ENCODE peak calls at places on chromosome 3, in four cellular contexts. L is ovary, D is IMR-90, N is tibial nerve. R is an unnamed sample.

GRCh38 chr3:4362523-4362922 is 59.4 kb downstream of the SETMAR start:
- DNase-seq in L (no peak), D (no peak), N (no peak), R (no peak)

GRCh38 chr3:77795013-77795412 is 755.1 kb downstream of the ROBO2 start:
- DNase-seq in D (no peak), L (no peak), N (no peak), R (no peak)

GRCh38 chr3:134563614-134564013 is 77.8 kb downstream of the CEP63 start:
- DNase-seq in D (no peak), N (no peak), L (no peak), R (no peak)

GRCh38 chr3:65953881-65954733 is 84.6 kb downstream of the MAGI1 start:
- DNase-seq in L (peak), D (no peak), N (no peak), R (peak)

GRCh38 chr3:172846103-172846561 is 95.6 kb downstream of the ECT2 start:
- DNase-seq in N (no peak), D (no peak), L (no peak), R (no peak)

GRCh38 chr3:175896655-175897054 is 1037.5 kb downstream of the NAALADL2 start:
- DNase-seq in D (no peak), L (no peak), N (no peak), R (no peak)

GRCh38 chr3:50211930-50212329 is 6.9 kb downstream of the SLC38A3 start:
- DNase-seq in L (no peak), N (no peak), D (peak), R (no peak)

GRCh38 chr3:155738580-155739076 is 6.2 kb downstream of the PLCH1 start:
- DNase-seq in N (no peak), D (no peak), L (no peak), R (no peak)

GRCh38 chr3:183151086-183151485 is 11.4 kb downstream of the LAMP3 start:
- DNase-seq in L (no peak), N (no peak), D (no peak), R (no peak)

GRCh38 chr3:9111349-9112265 is 137.8 kb downstream of the SRGAP3 start:
- DNase-seq in N (no peak), L (peak), D (peak), R (no peak)

GRCh38 chr3:365268-365667 is 168.7 kb downstream of the CHL1 start:
- DNase-seq in N (no peak), D (no peak), L (no peak), R (no peak)

GRCh38 chr3:124928333-124929202 is 6.0 kb downstream of the MUC13 start:
- DNase-seq in N (peak), L (peak), D (peak), R (peak)

GRCh38 chr3:16294854-16295253 is 29.8 kb downstream of the OXNAD1 start:
- DNase-seq in N (no peak), L (no peak), D (no peak), R (no peak)

GRCh38 chr3:59581000-59581399 is 531.2 kb upstream of the CFAP20DC start:
- DNase-seq in D (no peak), N (no peak), L (no peak), R (no peak)

GRCh38 chr3:73746610-73747009 is 121.9 kb upstream of the PDZRN3 start:
- DNase-seq in D (no peak), L (no peak), N (no peak), R (no peak)

GRCh38 chr3:36477655-36478054 is 97.4 kb downstream of the STAC start:
- DNase-seq in N (no peak), L (no peak), D (no peak), R (no peak)

GRCh38 chr3:42504334-42505202 is 2.1 kb downstream of the VIPR1 start:
- DNase-seq in L (no peak), N (no peak), D (no peak), R (no peak)

GRCh38 chr3:150210461-150211110 is 197.5 kb upstream of the TSC22D2 start:
- DNase-seq in N (no peak), D (peak), L (no peak), R (no peak)

GRCh38 chr3:54213910-54214309 is 91.6 kb downstream of the CACNA2D3 start:
- DNase-seq in N (no peak), D (no peak), L (no peak), R (peak)

GRCh38 chr3:142595581-142595950 is 627 bp upstream of the PLS1 start:
- DNase-seq in L (no peak), D (peak), N (no peak), R (peak)

GRCh38 chr3:62433396-62433795 is 60.0 kb upstream of the FEZF2 start:
- DNase-seq in D (no peak), L (no peak), N (no peak), R (no peak)

GRCh38 chr3:139310474-139310933 is 33.3 kb upstream of the MRPS22 start:
- DNase-seq in D (peak), N (no peak), L (no peak), R (no peak)

GRCh38 chr3:170740726-170741591 is 129.0 kb downstream of the RPL22L1 start:
- DNase-seq in D (peak), L (peak), N (peak), R (peak)

GRCh38 chr3:56919137-56919796 is 117.5 kb upstream of the ARHGEF3 start:
- DNase-seq in N (no peak), D (no peak), L (no peak), R (no peak)

GRCh38 chr3:77041756-77042155 is 1.9 kb downstream of the ROBO2 start:
- DNase-seq in N (no peak), D (no peak), L (no peak), R (no peak)

DNA sequence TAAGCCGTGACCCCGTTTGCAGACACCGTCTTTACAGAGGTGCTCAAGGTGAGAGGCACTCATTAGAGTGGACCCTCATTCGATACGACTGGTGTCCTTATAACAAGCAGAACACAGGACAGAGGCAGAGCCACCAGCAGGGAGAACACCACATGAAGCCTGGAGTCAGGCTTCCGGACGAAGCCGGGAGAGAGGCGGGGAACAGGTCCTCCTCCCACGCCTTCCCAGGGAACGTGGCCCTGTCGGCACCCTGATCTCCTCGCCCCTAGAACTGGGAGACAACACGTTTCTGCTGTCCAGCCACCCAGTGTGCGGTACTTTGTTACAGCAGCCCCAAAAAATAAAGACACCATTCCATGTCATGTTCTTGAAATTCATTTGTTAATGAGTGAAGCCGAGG is 33.6 kb downstream of the ZDHHC19 start:
- DNase-seq in L (no peak), D (no peak), N (no peak), R (no peak)
- TF ChIP-seq POLR2A in L (no peak), D (no peak), N (no peak), R (no peak)

GRCh38 chr3:46717447-46718231 is at the start of gene PRSS50:
- DNase-seq in L (no peak), N (no peak), D (no peak), R (no peak)
- TF ChIP-seq CTCF in L (no peak), N (no peak), D (peak), R (no peak)

DNA sequence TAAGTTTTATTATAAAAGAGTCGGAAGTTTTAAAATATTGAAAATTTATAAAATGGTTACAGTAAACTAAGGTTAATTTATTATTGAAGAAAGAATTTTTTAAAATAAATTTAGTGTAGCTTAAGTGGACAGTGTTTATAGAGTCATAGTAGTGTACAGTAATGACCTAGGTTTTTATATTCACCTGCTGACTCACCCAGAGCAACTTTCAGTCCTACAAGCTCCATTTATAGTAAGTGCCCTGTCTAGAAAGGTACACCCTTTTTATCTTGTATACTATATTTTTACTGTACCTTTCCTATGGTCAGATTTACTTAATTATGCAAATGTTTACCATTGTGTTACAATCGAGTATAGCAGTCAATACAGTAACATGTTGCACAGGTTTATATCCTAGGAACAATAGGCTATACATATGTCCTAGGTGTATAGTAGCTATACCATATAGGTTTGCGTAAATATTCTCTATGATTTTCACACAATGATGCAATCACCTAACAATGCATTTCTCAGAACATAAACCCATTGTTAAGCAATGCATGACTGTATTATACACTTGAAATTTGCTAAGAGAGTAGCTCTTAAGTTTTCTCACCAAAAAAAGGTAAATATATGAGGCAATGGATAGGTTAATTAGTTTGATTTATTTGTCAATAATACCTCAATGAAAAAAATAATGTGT is 106.9 kb upstream of the CD96 start:
- DNase-seq in L (no peak), N (no peak), D (no peak), R (no peak)
- TF ChIP-seq POLR2A in L (no peak), N (no peak), D (no peak), R (no peak)

GRCh38 chr3:58250093-58250707 is 12.6 kb downstream of the ABHD6 start:
- DNase-seq in N (no peak), L (no peak), D (no peak), R (no peak)
- TF ChIP-seq CTCF in N (no peak), L (no peak), D (no peak), R (no peak)

DNA sequence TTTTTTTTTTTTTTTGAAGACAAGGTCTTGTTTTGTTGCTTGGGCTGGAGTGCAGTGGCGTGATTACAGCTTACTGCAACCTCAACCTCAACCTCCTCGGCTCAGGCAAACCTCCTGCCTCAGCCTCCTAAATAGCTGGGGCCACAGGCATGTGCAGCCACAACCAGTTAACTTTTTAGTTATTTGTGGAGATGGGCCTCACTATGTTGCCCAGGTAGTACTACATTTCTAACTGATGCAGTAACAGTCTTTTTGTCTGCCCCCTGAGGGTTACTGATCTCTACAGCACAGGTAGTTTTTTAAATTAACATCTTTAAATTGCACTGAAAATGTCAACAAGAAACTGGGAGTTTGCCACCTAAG is 3.4 kb upstream of the LMLN start:
- DNase-seq in L (no peak), N (no peak), D (no peak), R (no peak)
- TF ChIP-seq POLR2A in L (no peak), N (no peak), D (no peak), R (no peak)

GRCh38 chr3:52240059-52240885 is 1.3 kb upstream of the TWF2 start:
- DNase-seq in N (peak), L (peak), D (peak), R (peak)
- TF ChIP-seq CTCF in N (no peak), L (no peak), D (no peak), R (no peak)

DNA sequence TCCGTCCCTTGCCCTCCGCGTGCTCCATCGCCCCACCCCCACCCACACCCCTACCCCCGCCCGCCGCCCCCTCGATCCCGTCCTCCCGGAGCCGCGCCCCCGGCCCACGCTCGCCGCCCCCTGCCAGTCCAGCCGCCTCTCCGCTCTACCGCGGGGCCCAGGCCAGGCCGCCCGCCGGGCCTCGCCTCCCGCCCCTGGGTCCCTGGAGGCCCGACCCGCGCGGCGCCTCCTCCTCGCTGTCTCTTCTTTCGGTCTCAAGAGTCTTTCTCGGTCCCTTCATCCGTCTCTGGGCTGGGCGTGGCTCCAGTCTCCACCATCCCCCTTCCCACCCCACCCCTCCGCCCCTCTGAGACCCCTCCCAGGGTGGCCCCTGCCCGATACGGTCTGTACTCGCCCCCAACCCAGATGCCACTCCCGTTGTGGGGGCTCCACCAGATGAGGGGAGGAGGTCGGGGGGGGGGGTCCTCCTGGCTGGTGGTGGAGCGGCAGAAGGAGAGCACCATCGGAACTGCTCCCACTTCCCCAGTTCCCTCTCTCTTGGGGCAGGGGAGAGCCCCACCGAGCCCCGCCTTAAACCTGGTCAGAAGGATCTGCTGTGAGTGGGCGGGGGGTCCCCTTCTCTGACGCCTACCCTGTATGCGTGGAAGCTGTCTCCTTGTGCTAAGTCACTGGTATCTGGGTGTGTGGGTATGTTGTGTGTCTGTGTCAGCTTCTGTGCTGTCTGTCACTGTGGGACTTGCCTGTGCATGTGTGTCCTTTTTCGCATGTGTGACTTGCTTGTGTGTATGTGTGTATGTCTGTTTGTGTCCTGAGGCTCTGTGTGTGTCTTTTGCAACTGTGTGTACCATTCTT is 1.0 kb downstream of the PRKCD start:
- DNase-seq in N (no peak), L (peak), D (peak), R (no peak)
- TF ChIP-seq POLR2A in N (no peak), L (no peak), D (no peak), R (no peak)

R was measured in adrenal gland.